ENCODE peak calls at places on chromosomes 7 and 10, in six cellular contexts. F, S, L, V, M and J are unnamed samples.

GRCh38 chr7:142590077-142590476 is 159.2 kb upstream of the PRSS1 start:
- ATAC-seq in F (no peak), S (no peak), L (no peak), V (no peak), M (no peak), J (no peak)

GRCh38 chr7:49866076-49866735 is 92.8 kb downstream of the VWC2 start:
- ATAC-seq in F (no peak), S (peak), L (no peak), V (peak), M (no peak), J (no peak)

GRCh38 chr7:47474937-47475879 is 106.7 kb downstream of the TNS3 start:
- ATAC-seq in F (peak), S (peak), L (peak), V (peak), M (peak), J (peak)

GRCh38 chr10:70078329-70078728 is 25.7 kb downstream of the MACROH2A2 start:
- ATAC-seq in F (no peak), S (no peak), L (no peak), V (peak), M (no peak), J (no peak)

GRCh38 chr7:150325110-150325611 is 1.8 kb upstream of the ACTR3C start:
- ATAC-seq in F (no peak), S (peak), L (no peak), V (no peak), M (no peak), J (no peak)

GRCh38 chr7:70589590-70589989 is 542.4 kb upstream of the GALNT17 start:
- ATAC-seq in F (no peak), S (no peak), L (no peak), V (no peak), M (peak), J (no peak)

GRCh38 chr7:69598487-69599148 is 343 bp downstream of the AUTS2 start:
- ATAC-seq in F (no peak), S (no peak), L (no peak), V (peak), M (peak), J (peak)

GRCh38 chr7:100393233-100393905 is 20.1 kb downstream of the PILRA start:
- ATAC-seq in F (no peak), S (no peak), L (no peak), V (no peak), M (peak), J (no peak)

GRCh38 chr10:6530966-6531365 is 49.1 kb downstream of the PRKCQ start:
- ATAC-seq in F (no peak), S (no peak), L (no peak), V (no peak), M (no peak), J (no peak)

GRCh38 chr7:130008941-130009847 is 42.0 kb downstream of the ZC3HC1 start:
- ATAC-seq in F (no peak), S (no peak), L (no peak), V (peak), M (no peak), J (no peak)

GRCh38 chr7:78673272-78673671 is 780.2 kb downstream of the MAGI2 start:
- ATAC-seq in F (no peak), S (no peak), L (no peak), V (no peak), M (no peak), J (no peak)

GRCh38 chr7:37771342-37771741 is 77.1 kb upstream of the NME8 start:
- ATAC-seq in F (no peak), S (no peak), L (no peak), V (no peak), M (no peak), J (no peak)

GRCh38 chr7:68730871-68731403 is 867.3 kb upstream of the AUTS2 start:
- ATAC-seq in F (no peak), S (no peak), L (no peak), V (no peak), M (no peak), J (no peak)

GRCh38 chr7:106367018-106367420 is 82.2 kb upstream of the NAMPT start:
- ATAC-seq in F (peak), S (no peak), L (no peak), V (peak), M (peak), J (peak)

GRCh38 chr7:71497233-71497946 is 365.4 kb downstream of the GALNT17 start:
- ATAC-seq in F (no peak), S (peak), L (no peak), V (no peak), M (no peak), J (no peak)

GRCh38 chr10:100647928-100648327 is 97.5 kb upstream of the PAX2 start:
- ATAC-seq in F (no peak), S (no peak), L (no peak), V (no peak), M (no peak), J (no peak)

GRCh38 chr10:93352638-93353383 is 129.3 kb downstream of the MYOF start:
- ATAC-seq in F (no peak), S (peak), L (no peak), V (no peak), M (peak), J (no peak)

GRCh38 chr7:33452805-33453502 is 323.6 kb downstream of the BBS9 start:
- ATAC-seq in F (no peak), S (no peak), L (no peak), V (no peak), M (no peak), J (no peak)

GRCh38 chr7:95881597-95881996 is 109.2 kb downstream of the DYNC1I1 start:
- ATAC-seq in F (no peak), S (no peak), L (no peak), V (no peak), M (no peak), J (no peak)

GRCh38 chr10:77590344-77591237 is 47.0 kb downstream of the KCNMA1 start:
- ATAC-seq in F (no peak), S (peak), L (no peak), V (no peak), M (no peak), J (no peak)

GRCh38 chr10:53744746-53745145 is 972.2 kb upstream of the MBL2 start:
- ATAC-seq in F (no peak), S (no peak), L (no peak), V (no peak), M (no peak), J (no peak)

GRCh38 chr7:139942686-139943085 is 113.6 kb downstream of the TBXAS1 start:
- ATAC-seq in F (no peak), S (no peak), L (no peak), V (no peak), M (no peak), J (no peak)

GRCh38 chr7:44634187-44634838 is 27.9 kb downstream of the OGDH start:
- ATAC-seq in F (no peak), S (no peak), L (no peak), V (no peak), M (no peak), J (no peak)

GRCh38 chr10:93124580-93125318 is 51.1 kb downstream of the CYP26A1 start:
- ATAC-seq in F (no peak), S (no peak), L (peak), V (no peak), M (peak), J (peak)

GRCh38 chr10:58164517-58164916 is 103.2 kb downstream of the IPMK start:
- ATAC-seq in F (no peak), S (no peak), L (no peak), V (no peak), M (no peak), J (no peak)

GRCh38 chr10:4315529-4315928 is 510.5 kb upstream of the AKR1E2 start:
- ATAC-seq in F (no peak), S (peak), L (no peak), V (no peak), M (no peak), J (no peak)

GRCh38 chr10:116410351-116410750 is 17.3 kb upstream of the PNLIPRP3 start:
- ATAC-seq in F (no peak), S (no peak), L (no peak), V (no peak), M (no peak), J (no peak)